ENCODE peak calls at places on chromosomes 5 and 9, in six cellular contexts. T, J, C, I, Y and Q are unnamed samples. For H3K27me3, the result is how much of the 10 kb centered on the place peaks cover.

GRCh38 chr9:23015557-23015956 is 568.9 kb downstream of the DMRTA1 start:
- DNase-seq in Y (no peak), C (peak), J (no peak), T (no peak), I (no peak), Q (no peak)

GRCh38 chr9:134996591-134997530 is 79.1 kb upstream of the FCN1 start:
- DNase-seq in T (no peak), Y (no peak), I (no peak), J (no peak), C (no peak), Q (no peak)

GRCh38 chr9:130313103-130313858 is 47.7 kb downstream of the HMCN2 start:
- DNase-seq in J (no peak), T (no peak), I (no peak), Y (no peak), C (no peak), Q (no peak)

GRCh38 chr5:154995679-154996078 is 17.9 kb upstream of the KIF4B start:
- DNase-seq in C (no peak), Y (no peak), J (no peak), I (no peak), T (no peak), Q (no peak)

GRCh38 chr5:24135536-24135935 is 509.2 kb downstream of the CDH10 start:
- DNase-seq in Y (no peak), I (no peak), C (no peak), T (no peak), J (no peak), Q (no peak)

GRCh38 chr5:40879163-40879942 is 29.9 kb upstream of the C7 start:
- DNase-seq in C (peak), T (no peak), I (no peak), J (peak), Y (no peak), Q (peak)

GRCh38 chr5:40616791-40617190 is 62.9 kb upstream of the PTGER4 start:
- DNase-seq in J (no peak), I (no peak), C (no peak), Y (no peak), T (no peak), Q (no peak)

GRCh38 chr5:158060216-158060615 is 201.3 kb upstream of the CLINT1 start:
- DNase-seq in T (no peak), Y (no peak), I (no peak), J (no peak), C (no peak), Q (no peak)

GRCh38 chr5:78587775-78588291 is 60.7 kb downstream of the LHFPL2 start:
- DNase-seq in J (peak), I (no peak), C (no peak), Y (no peak), T (no peak), Q (no peak)

GRCh38 chr9:131736440-131736839 is 3.4 kb downstream of the RAPGEF1 start:
- DNase-seq in T (no peak), C (no peak), J (no peak), I (no peak), Y (no peak), Q (no peak)

GRCh38 chr9:131733601-131734061 is 6.2 kb downstream of the RAPGEF1 start:
- DNase-seq in C (peak), J (peak), I (peak), Y (peak), T (no peak), Q (peak)

GRCh38 chr9:131734165-131734610 is 5.7 kb downstream of the RAPGEF1 start:
- DNase-seq in J (no peak), C (peak), I (peak), T (peak), Y (no peak), Q (no peak)

GRCh38 chr9:131735238-131736181 is 4.4 kb downstream of the RAPGEF1 start:
- DNase-seq in Y (no peak), C (no peak), T (no peak), J (no peak), I (no peak), Q (no peak)

GRCh38 chr9:131734781-131735180 is 5.1 kb downstream of the RAPGEF1 start:
- DNase-seq in I (no peak), C (no peak), J (no peak), Y (no peak), T (no peak), Q (no peak)
- H3K4me3 ChIP-seq in I (no peak), C (no peak), J (no peak), Y (no peak), T (no peak), Q (no peak)

DNA sequence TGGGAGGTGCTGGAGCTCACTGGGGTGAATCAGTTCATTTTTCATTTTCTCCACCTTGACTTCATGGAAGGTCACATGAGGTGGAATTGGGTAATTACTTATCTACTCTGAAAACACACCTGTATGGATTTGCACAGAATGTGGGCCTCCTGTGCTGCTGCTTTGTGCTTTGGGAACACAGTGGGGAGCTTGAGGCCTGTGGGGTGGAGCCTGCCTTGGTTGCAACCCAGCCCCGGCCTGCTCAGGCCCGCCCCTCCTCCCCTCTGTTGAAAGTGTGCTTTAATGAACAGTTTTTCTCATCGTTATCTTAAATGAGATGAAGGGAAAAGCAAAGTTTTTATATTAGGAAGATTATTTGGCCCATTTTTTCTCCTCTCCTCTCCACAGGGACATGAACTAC is 28.5 kb upstream of the DMRT3 start:
- DNase-seq in T (no peak), C (no peak), Y (no peak), J (no peak), I (no peak), Q (no peak)
- H3K27me3 ChIP-seq in T (under half), C (under half), Y (under half), J (under half), I (under half), Q (under half)

DNA sequence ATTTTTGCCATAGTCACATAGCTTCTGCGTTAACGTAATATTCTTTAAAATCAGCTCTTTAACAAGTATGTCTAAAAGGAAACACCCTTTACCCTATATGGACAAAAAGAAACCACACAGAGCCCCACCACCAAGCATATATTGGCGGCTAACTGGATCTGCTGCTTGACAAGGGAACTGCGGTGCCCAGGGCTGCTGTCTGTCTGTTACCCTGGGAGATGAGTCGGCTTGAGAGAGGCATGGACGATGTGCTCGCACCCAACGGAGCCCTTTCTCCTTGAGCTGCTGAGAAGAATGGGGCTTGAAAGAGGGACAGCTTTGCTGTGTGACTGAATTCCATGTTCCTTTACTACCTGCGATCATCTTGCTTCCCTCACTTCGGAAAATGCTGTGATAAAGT is 158.6 kb upstream of the SHB start:
- DNase-seq in Y (no peak), J (peak), T (no peak), C (no peak), I (peak), Q (no peak)
- H3K4me3 ChIP-seq in Y (no peak), J (no peak), T (no peak), C (peak), I (no peak), Q (peak)

DNA sequence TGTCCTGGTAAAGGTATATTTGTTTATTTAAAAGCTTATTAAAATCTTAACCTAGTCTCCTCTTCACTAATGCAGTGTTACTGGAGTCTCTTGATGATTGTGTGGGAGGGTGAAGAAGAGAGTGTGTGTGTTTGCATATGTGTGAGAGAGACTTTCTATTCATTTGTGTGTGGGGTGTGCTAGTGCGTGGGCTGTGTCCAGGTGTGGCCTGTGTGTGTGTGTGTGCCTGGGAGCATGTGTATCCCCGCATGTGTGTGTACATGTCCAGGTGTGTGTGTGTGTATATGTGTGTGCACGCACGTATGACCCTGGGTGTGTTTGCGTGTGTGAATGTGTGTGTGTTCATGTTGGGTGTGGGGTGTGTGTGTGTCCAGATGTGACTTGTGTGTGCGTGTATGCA is 10.3 kb upstream of the UNC5A start:
- DNase-seq in J (no peak), I (no peak), T (no peak), C (no peak), Y (no peak), Q (no peak)
- H3K27me3 ChIP-seq in J (under half), I (half or more), T (under half), C (half or more), Y (under half), Q (under half)